ENCODE peak calls at places on chromosomes 4 and X, in five cellular contexts. S is renal cortical epithelial cell; N is Right ventricle myocardium superior; T is stimulated activated effector memory CD8-positive, alpha-beta T cell treated with anti-CD3 and anti-CD28 coated beads, Interleukin-12 subunit alpha, Interleukin-12 subunit beta, amount 100 ng/mL, for 72 hours; C is stimulated activated CD4-positive, alpha-beta T cell treated with anti-CD3 and anti-CD28 coated beads, Interleukin-1b, Interleukin-23, amount 100 ng/mL, for 1 hour. J is an unnamed sample.

GRCh38 chr4:44927361-44928061 is 201.2 kb upstream of the GNPDA2 start:
- DNase-seq in S (peak), N (no peak), T (no peak), C (no peak), J (no peak)

GRCh38 chr4:78174931-78175330 is 117.8 kb downstream of the FRAS1 start:
- DNase-seq in S (no peak), N (no peak), T (no peak), C (no peak), J (no peak)

GRCh38 chrX:16087081-16087480 is 36.3 kb upstream of the GRPR start:
- DNase-seq in S (peak), N (no peak), T (no peak), C (no peak), J (no peak)

GRCh38 chr4:109432676-109433075 is 939 bp upstream of the SEC24B start:
- DNase-seq in S (peak), N (no peak), T (no peak), C (no peak), J (no peak)

GRCh38 chr4:165826166-165826565 is 46.9 kb upstream of the TLL1 start:
- DNase-seq in S (peak), N (no peak), T (no peak), C (no peak), J (no peak)

GRCh38 chrX:129634541-129634940 is 20.2 kb downstream of the APLN start:
- DNase-seq in S (no peak), N (no peak), T (no peak), C (no peak), J (no peak)

GRCh38 chr4:158787718-158788441 is 19.1 kb downstream of the FNIP2 start:
- DNase-seq in S (no peak), N (no peak), T (no peak), C (no peak), J (no peak)

GRCh38 chr4:148651991-148652390 is 209.8 kb upstream of the NR3C2 start:
- DNase-seq in S (no peak), N (no peak), T (no peak), C (no peak), J (no peak)

GRCh38 chrX:118569676-118570075 is 74.1 kb downstream of the DOCK11 start:
- DNase-seq in S (no peak), N (no peak), T (no peak), C (no peak), J (no peak)

GRCh38 chr4:89110541-89110985 is 770 bp upstream of the TIGD2 start:
- DNase-seq in S (no peak), N (no peak), T (no peak), C (no peak), J (no peak)

GRCh38 chr4:75912968-75913367 is 10.7 kb upstream of the PPEF2 start:
- DNase-seq in S (no peak), N (no peak), T (no peak), C (no peak), J (no peak)

GRCh38 chrX:2576793-2577192 is 76.0 kb upstream of the DHRSX start:
- DNase-seq in S (no peak), N (no peak), T (no peak), C (no peak), J (no peak)

J was measured in posterior vena cava.